ENCODE peak calls at places on chromosomes 12 and 14, in six cellular contexts. N, X, B, U, A and W are unnamed samples. For H3K4me1, the result is how much of the 10 kb centered on the place peaks cover.

GRCh38 chr12:114700392-114701103 is 16.6 kb upstream of the TBX3 start:
- DNase-seq in X (no peak), B (no peak), N (no peak), U (no peak), A (no peak), W (no peak)

GRCh38 chr12:57627504-57628279 is 5.3 kb downstream of the B4GALNT1 start:
- DNase-seq in A (no peak), X (no peak), U (no peak), N (no peak), B (no peak), W (no peak)

GRCh38 chr12:92943482-92944250 is 14.6 kb upstream of the EEA1 start:
- DNase-seq in A (no peak), X (no peak), N (no peak), B (no peak), U (no peak), W (no peak)

GRCh38 chr12:65761301-65761700 is 63.0 kb upstream of the HMGA2 start:
- DNase-seq in B (no peak), U (no peak), A (no peak), X (no peak), N (no peak), W (no peak)

GRCh38 chr12:104054681-104055346 is 4.8 kb upstream of the GLT8D2 start:
- DNase-seq in N (no peak), X (no peak), U (no peak), A (no peak), B (no peak), W (no peak)

GRCh38 chr12:22271036-22271435 is 63.5 kb downstream of the ST8SIA1 start:
- DNase-seq in U (no peak), B (no peak), A (no peak), X (no peak), N (no peak), W (no peak)

GRCh38 chr12:51473947-51474346 is 49.3 kb downstream of the SLC4A8 start:
- DNase-seq in X (no peak), B (no peak), N (no peak), U (no peak), A (no peak), W (no peak)

GRCh38 chr12:5912437-5913334 is 32.4 kb downstream of the ANO2 start:
- DNase-seq in X (no peak), N (no peak), A (no peak), B (no peak), U (no peak), W (peak)

GRCh38 chr14:60085085-60085484 is 6.6 kb upstream of the PCNX4 start:
- DNase-seq in U (no peak), X (no peak), A (no peak), B (no peak), N (no peak), W (no peak)

GRCh38 chr14:56180754-56181542 is 62.7 kb downstream of the PELI2 start:
- DNase-seq in X (no peak), A (no peak), N (no peak), U (no peak), B (no peak), W (no peak)

GRCh38 chr12:26187014-26187413 is 8.4 kb upstream of the SSPN start:
- DNase-seq in B (no peak), U (no peak), N (no peak), X (no peak), A (no peak), W (no peak)

GRCh38 chr12:25840678-25841077 is 117.8 kb upstream of the RASSF8 start:
- DNase-seq in A (no peak), X (no peak), B (no peak), N (no peak), U (no peak), W (no peak)

GRCh38 chr14:60327447-60328331 is 78.7 kb downstream of the PPM1A start:
- DNase-seq in N (peak), B (peak), U (peak), A (no peak), X (no peak), W (peak)

GRCh38 chr14:32396874-32397273 is 67.8 kb downstream of the AKAP6 start:
- DNase-seq in N (no peak), U (no peak), X (no peak), B (no peak), A (no peak), W (no peak)

GRCh38 chr12:61018571-61018970 is 1241.6 kb upstream of the USP15 start:
- DNase-seq in N (no peak), U (no peak), B (no peak), A (no peak), X (no peak), W (no peak)

GRCh38 chr14:28761438-28762289 is 4.9 kb upstream of the FOXG1 start:
- DNase-seq in U (no peak), X (no peak), N (no peak), B (no peak), A (no peak), W (no peak)

GRCh38 chr12:12336049-12336411 is 14.0 kb downstream of the MANSC1 start:
- DNase-seq in N (no peak), U (no peak), A (no peak), B (peak), X (no peak), W (no peak)

GRCh38 chr14:79279645-79280399 is 931.5 kb downstream of the DIO2 start:
- DNase-seq in N (no peak), U (peak), B (peak), A (peak), X (peak), W (peak)

GRCh38 chr14:102659797-102660196 is 67.3 kb downstream of the RCOR1 start:
- DNase-seq in B (no peak), X (no peak), N (no peak), U (no peak), A (no peak), W (no peak)

GRCh38 chr14:24806061-24806678 is 172.2 kb upstream of the GZMB start:
- DNase-seq in U (no peak), A (peak), X (peak), B (peak), N (no peak), W (peak)

GRCh38 chr12:52274521-52274920 is at the start of gene KRT86:
- DNase-seq in A (no peak), U (no peak), X (peak), B (no peak), N (no peak), W (no peak)

GRCh38 chr12:130601327-130601726 is 114.8 kb downstream of the RIMBP2 start:
- DNase-seq in B (no peak), U (no peak), X (no peak), A (no peak), N (no peak), W (no peak)

GRCh38 chr12:94266390-94266789 is 118.0 kb downstream of the PLXNC1 start:
- DNase-seq in X (no peak), N (no peak), A (no peak), U (no peak), B (no peak), W (no peak)

GRCh38 chr14:103581954-103582703 is 19.4 kb downstream of the COA8 start:
- DNase-seq in B (no peak), A (no peak), U (no peak), X (no peak), N (no peak), W (no peak)

GRCh38 chr14:99026471-99026870 is 245.5 kb downstream of the BCL11B start:
- DNase-seq in U (no peak), A (no peak), N (no peak), X (no peak), B (no peak), W (no peak)

GRCh38 chr12:103423061-103423473 is 72.7 kb downstream of the C12orf42 start:
- DNase-seq in X (no peak), B (no peak), N (no peak), A (no peak), U (no peak), W (no peak)

GRCh38 chr14:66650491-66650911 is 142.6 kb downstream of the GPHN start:
- DNase-seq in U (no peak), A (no peak), X (no peak), N (no peak), B (no peak), W (no peak)

GRCh38 chr14:53231166-53231565 is 78.0 kb upstream of the DDHD1 start:
- DNase-seq in B (no peak), A (no peak), U (no peak), N (no peak), X (no peak), W (no peak)

GRCh38 chr12:7935773-7936581 is at the start of gene SLC2A3:
- DNase-seq in N (peak), X (no peak), U (no peak), B (peak), A (peak), W (no peak)

GRCh38 chr12:94673951-94674570 is 23.7 kb upstream of the TMCC3 start:
- DNase-seq in U (no peak), A (no peak), X (no peak), N (no peak), B (no peak), W (no peak)

GRCh38 chr12:27610380-27610779 is 85.9 kb upstream of the REP15 start:
- DNase-seq in A (no peak), B (no peak), U (no peak), N (no peak), X (no peak), W (no peak)
- H3K4me1 ChIP-seq in A (half or more), B (under half), U (under half), N (under half), X (under half), W (under half)

GRCh38 chr12:50402270-50403000 is 1.8 kb downstream of the LARP4 start:
- DNase-seq in U (no peak), A (no peak), B (no peak), X (no peak), N (no peak), W (no peak)
- H3K4me3 ChIP-seq in U (peak), A (peak), B (peak), X (peak), N (no peak), W (peak)

DNA sequence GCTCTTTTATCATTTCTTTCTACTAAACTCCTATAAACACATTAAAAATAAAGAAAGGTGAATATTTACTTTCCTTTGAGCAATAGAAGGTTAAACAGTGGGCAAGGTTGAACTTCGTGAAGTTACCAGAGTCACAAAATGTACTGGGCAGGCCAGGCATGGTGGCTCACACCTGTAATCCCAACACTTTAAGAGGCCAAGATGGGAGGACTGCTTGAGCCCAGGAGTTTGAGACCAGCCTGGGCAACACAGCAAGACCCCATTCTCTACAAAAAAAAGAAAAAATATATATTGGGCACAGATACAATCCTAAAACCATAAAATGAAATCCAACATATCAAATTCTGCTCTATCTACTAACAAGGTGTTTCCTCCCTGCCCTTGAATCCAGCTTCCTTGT is 60.7 kb upstream of the VPS33A start:
- DNase-seq in U (no peak), N (no peak), X (no peak), A (no peak), B (no peak), W (no peak)
- H3K27ac ChIP-seq in U (no peak), N (no peak), X (no peak), A (no peak), B (peak), W (no peak)

DNA sequence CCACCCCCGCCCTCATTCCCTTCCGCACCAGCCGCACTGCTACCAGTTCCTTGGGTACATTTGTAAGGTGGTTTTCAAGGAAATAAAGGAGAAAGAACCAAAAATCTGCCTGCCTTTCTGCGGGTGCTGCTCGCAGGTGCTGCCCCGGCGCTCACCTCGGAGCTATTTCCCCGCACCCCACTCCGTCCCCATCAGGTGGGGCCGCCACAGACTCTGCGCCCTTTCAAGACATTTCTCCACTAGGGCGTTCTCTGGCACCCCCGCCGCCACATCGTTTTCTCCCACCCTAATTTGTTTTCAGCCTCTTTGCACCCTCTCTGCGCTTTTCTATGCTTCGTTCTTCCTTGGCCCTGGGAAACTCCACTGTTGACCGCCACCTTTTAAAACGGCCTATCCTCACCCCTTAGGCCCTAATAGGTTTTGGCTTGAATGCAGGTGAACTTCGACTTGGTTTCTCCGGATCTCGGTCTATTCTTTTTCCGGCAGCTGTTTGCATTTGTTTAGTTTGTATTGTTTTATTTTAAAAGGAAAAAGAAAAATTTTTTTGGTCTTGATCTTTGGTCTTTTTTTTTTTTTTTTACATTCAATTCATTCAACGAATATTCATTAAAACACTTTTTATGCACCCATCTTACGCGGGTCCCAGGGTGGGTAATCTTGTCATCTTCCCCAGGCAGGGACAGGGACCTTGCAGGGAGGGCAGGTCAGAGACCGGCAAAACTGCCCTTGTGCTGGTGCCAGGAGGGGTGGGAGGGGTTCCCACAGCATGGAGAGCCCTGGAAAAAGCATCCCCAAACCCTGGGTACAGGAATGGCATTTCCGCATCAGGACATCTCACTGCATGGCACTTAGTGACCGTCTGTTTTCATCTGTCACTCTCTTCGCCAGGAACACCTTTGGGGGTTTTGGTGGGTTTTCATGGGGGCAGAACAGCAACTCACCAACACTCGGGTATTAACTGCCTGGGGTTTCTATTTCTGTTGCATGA is 3.1 kb downstream of the VSX2 start:
- DNase-seq in B (no peak), U (no peak), X (no peak), A (no peak), N (no peak), W (no peak)
- H3K4me1 ChIP-seq in B (under half), U (under half), X (under half), A (under half), N (under half), W (under half)

GRCh38 chr14:70931008-70931407 is 23.7 kb downstream of the PCNX1 start:
- DNase-seq in X (no peak), B (no peak), A (no peak), N (no peak), U (no peak), W (no peak)

GRCh38 chr14:70934502-70935134 is 27.4 kb downstream of the PCNX1 start:
- DNase-seq in A (no peak), N (no peak), U (no peak), B (peak), X (no peak), W (no peak)

GRCh38 chr14:70934084-70934483 is 26.8 kb downstream of the PCNX1 start:
- DNase-seq in B (no peak), X (no peak), U (no peak), N (no peak), A (no peak), W (no peak)

DNA sequence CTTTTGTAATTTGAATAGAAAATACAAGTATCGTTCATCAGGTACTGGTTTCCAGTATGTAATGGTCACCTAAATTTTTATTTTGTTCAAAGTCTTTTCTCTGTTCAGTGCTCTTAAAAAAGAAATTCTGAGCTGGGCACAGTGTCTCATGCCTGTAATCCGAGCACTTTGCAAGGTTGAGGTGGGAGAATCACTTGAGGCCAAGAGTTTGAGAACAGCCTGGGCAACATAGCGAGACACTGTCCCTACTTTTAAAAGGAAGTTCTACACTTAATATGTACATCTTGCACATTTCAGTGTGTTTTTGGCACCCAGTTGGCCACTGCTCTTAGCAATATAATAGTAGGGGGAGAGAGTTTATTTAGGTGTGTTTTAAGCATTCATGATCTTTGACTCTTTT is 27.9 kb downstream of the PCNX1 start:
- DNase-seq in B (no peak), X (no peak), U (no peak), N (no peak), A (no peak), W (no peak)
- H3K4me3 ChIP-seq in B (no peak), X (no peak), U (no peak), N (peak), A (no peak), W (no peak)

GRCh38 chr14:73815849-73816816 is 35.5 kb upstream of the PTGR2 start:
- DNase-seq in B (no peak), U (no peak), X (no peak), N (no peak), A (no peak), W (no peak)
- H3K27ac ChIP-seq in B (no peak), U (no peak), X (no peak), N (no peak), A (no peak), W (no peak)

GRCh38 chr12:48998497-48999353 is 450 bp downstream of the DDN start:
- DNase-seq in U (no peak), B (peak), X (no peak), N (no peak), A (no peak), W (no peak)

GRCh38 chr12:48996794-48997718 is 2.1 kb downstream of the DDN start:
- DNase-seq in X (peak), U (peak), N (no peak), B (peak), A (peak), W (peak)

GRCh38 chr12:48997719-48998496 is 1.3 kb downstream of the DDN start:
- DNase-seq in B (peak), N (no peak), U (peak), X (no peak), A (no peak), W (no peak)

GRCh38 chr12:49000346-49000745 is 1.2 kb upstream of the DDN start:
- DNase-seq in N (no peak), A (no peak), X (no peak), B (no peak), U (no peak), W (no peak)

GRCh38 chr12:48999371-49000131 is at the start of gene DDN:
- DNase-seq in X (no peak), B (peak), A (no peak), U (peak), N (no peak), W (no peak)
- H3K4me1 ChIP-seq in X (under half), B (under half), A (under half), U (under half), N (under half), W (under half)